ENCODE peak calls at places on chromosomes 7 and 10, in six cellular contexts. C is GM23338, E is neural progenitor cell, I is GM23248, W is MM.1S, M is PC-9. O is an unnamed sample. For H3F3A, the result is how much of the 10 kb centered on the place peaks cover.

GRCh38 chr10:123746016-123746415 is 79.9 kb downstream of the GPR26 start:
- DNase-seq in C (no peak), E (no peak), I (no peak), W (no peak), M (no peak), O (no peak)

GRCh38 chr10:127855584-127855881 is 37.2 kb downstream of the CLRN3 start:
- DNase-seq in C (no peak), E (no peak), I (no peak), W (no peak), M (no peak), O (no peak)

GRCh38 chr7:69817096-69817495 is 218.8 kb downstream of the AUTS2 start:
- DNase-seq in C (no peak), E (no peak), I (peak), W (no peak), M (no peak), O (no peak)

GRCh38 chr10:91479583-91479982 is 69.4 kb downstream of the HECTD2 start:
- DNase-seq in C (no peak), E (no peak), I (peak), W (no peak), M (no peak), O (no peak)

GRCh38 chr7:13467111-13467547 is 522.3 kb downstream of the ETV1 start:
- DNase-seq in C (no peak), E (peak), I (no peak), W (no peak), M (no peak), O (no peak)

GRCh38 chr10:92242910-92243671 is 47.8 kb downstream of the CPEB3 start:
- DNase-seq in C (peak), E (peak), I (peak), W (no peak), M (peak), O (peak)

GRCh38 chr10:125152646-125153368 is 7.6 kb downstream of the CTBP2 start:
- DNase-seq in C (no peak), E (peak), I (peak), W (no peak), M (no peak), O (no peak)

GRCh38 chr7:46713868-46714596 is 793.0 kb upstream of the IGFBP3 start:
- DNase-seq in C (no peak), E (no peak), I (no peak), W (no peak), M (no peak), O (no peak)

GRCh38 chr7:103902917-103903316 is 86.5 kb downstream of the RELN start:
- DNase-seq in C (no peak), E (no peak), I (no peak), W (no peak), M (no peak), O (no peak)

GRCh38 chr7:104938741-104939390 is 75.1 kb upstream of the KMT2E start:
- DNase-seq in C (no peak), E (no peak), I (no peak), W (peak), M (no peak), O (no peak)

GRCh38 chr7:47458057-47458456 is 123.9 kb downstream of the TNS3 start:
- DNase-seq in C (no peak), E (no peak), I (peak), W (no peak), M (no peak), O (peak)

GRCh38 chr7:98840604-98841508 is 29.0 kb downstream of the TMEM130 start:
- DNase-seq in C (no peak), E (no peak), I (peak), W (no peak), M (no peak), O (peak)

GRCh38 chr7:2190531-2190930 is 42.2 kb downstream of the MAD1L1 start:
- DNase-seq in C (no peak), E (no peak), I (peak), W (no peak), M (no peak), O (no peak)

DNA sequence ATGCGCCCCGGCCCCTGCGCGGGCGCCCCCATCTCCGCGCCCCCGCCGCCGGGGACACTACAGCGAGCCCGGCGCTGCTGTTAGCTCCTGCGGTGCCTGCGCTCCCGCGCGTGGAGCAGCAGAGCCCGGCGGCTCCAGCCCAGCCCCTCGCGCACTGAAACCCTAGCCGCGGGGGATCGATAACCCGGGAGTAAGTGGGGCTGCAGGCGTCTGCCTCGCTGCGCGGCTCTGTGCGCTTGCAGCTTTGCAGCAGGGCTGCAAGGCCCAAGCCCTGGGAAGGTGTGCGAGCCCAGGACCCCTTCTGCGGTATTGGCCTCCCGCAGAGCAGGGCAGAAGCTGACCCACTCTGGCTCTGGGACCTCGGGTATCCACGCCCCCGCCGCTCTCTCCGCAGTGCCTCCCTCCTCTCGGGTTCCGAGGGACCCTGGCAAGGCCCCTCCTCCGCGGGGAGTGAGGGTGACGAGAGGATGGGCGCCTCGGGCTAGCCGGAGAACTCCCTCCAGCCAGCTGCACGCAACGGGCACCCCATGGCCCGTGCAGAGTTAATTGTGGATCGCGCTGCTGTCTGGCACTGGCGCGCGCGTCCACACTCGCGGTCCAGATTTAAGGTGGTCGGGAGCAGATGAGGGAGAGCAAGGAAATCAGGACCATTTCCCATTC is 2.2 kb downstream of the SHH start:
- DNase-seq in C (peak), E (peak), I (no peak), W (no peak), M (no peak), O (no peak)
- TF ChIP-seq EZH2 in C (peak), E (peak), I (no peak), W (no peak), M (no peak), O (no peak)

GRCh38 chr7:130919316-130920103 is 185.5 kb upstream of the KLF14 start:
- DNase-seq in C (no peak), E (no peak), I (no peak), W (no peak), M (no peak), O (no peak)
- H3F3A ChIP-seq in C (under half), E (under half), I (half or more), W (under half), M (half or more), O (under half)

GRCh38 chr7:129434172-129434845 is at the start of gene STRIP2:
- DNase-seq in C (peak), E (peak), I (peak), W (peak), M (peak), O (peak)
- TF ChIP-seq EZH2 in C (no peak), E (peak), I (no peak), W (no peak), M (no peak), O (no peak)

GRCh38 chr7:94298943-94299342 is 95.8 kb upstream of the COL1A2 start:
- DNase-seq in C (no peak), E (no peak), I (peak), W (no peak), M (no peak), O (no peak)

GRCh38 chr7:94294471-94295131 is 100.1 kb upstream of the COL1A2 start:
- DNase-seq in C (no peak), E (no peak), I (peak), W (no peak), M (no peak), O (no peak)

GRCh38 chr7:94295805-94296204 is 98.9 kb upstream of the COL1A2 start:
- DNase-seq in C (no peak), E (no peak), I (peak), W (no peak), M (no peak), O (peak)

GRCh38 chr7:94297397-94297838 is 97.3 kb upstream of the COL1A2 start:
- DNase-seq in C (no peak), E (no peak), I (peak), W (no peak), M (peak), O (peak)

GRCh38 chr7:94296886-94297285 is 97.8 kb upstream of the COL1A2 start:
- DNase-seq in C (no peak), E (no peak), I (peak), W (no peak), M (no peak), O (no peak)
- H3F3A ChIP-seq in C (under half), E (under half), I (half or more), W (under half), M (under half), O (under half)

GRCh38 chr10:84097787-84098353 is 41.4 kb upstream of the GHITM start:
- DNase-seq in C (peak), E (peak), I (peak), W (peak), M (no peak), O (peak)
- TF ChIP-seq EZH2 in C (no peak), E (no peak), I (no peak), W (no peak), M (no peak), O (no peak)

GRCh38 chr10:78035933-78036583 is 2.4 kb downstream of the RPS24 start:
- DNase-seq in C (no peak), E (no peak), I (no peak), W (no peak), M (no peak), O (peak)
- H3F3A ChIP-seq in C (half or more), E (half or more), I (half or more), W (half or more), M (half or more), O (half or more)

O was measured in PC-3.